ENCODE peak calls at places on chromosomes 3 and 15, in seven cellular contexts. H is brain microvascular endothelial cell, W is heart right ventricle, R is AG04450, F is neuronal stem cell, P is right cardiac atrium, N is cardiac muscle cell. S is an unnamed sample.

GRCh38 chr15:44718927-44719292 is 7.6 kb downstream of the B2M start:
- DNase-seq in F (no peak), P (no peak), H (no peak), W (no peak), N (no peak), R (no peak), S (no peak)

GRCh38 chr3:167813169-167814123 is 77.9 kb downstream of the SERPINI1 start:
- DNase-seq in F (no peak), H (no peak), N (no peak), W (no peak), R (no peak), P (no peak), S (no peak)

GRCh38 chr3:36032180-36032895 is 348.0 kb upstream of the STAC start:
- DNase-seq in W (no peak), N (no peak), H (no peak), P (no peak), F (no peak), R (no peak), S (no peak)

GRCh38 chr3:13379191-13379830 is 40.8 kb downstream of the NUP210 start:
- DNase-seq in N (peak; percentile 75), P (no peak), H (peak; percentile 77), F (no peak), R (peak; percentile 55), W (peak; percentile 27), S (no peak)

GRCh38 chr3:69214241-69214640 is 91.8 kb upstream of the LMOD3 start:
- DNase-seq in N (no peak), R (no peak), W (no peak), H (no peak), P (no peak), F (no peak), S (no peak)

GRCh38 chr3:14438262-14438661 is 35.9 kb downstream of the SLC6A6 start:
- DNase-seq in R (no peak), P (no peak), W (no peak), N (no peak), H (no peak), F (no peak), S (no peak)

GRCh38 chr3:21028412-21028811 is 722.6 kb downstream of the ZNF385D start:
- DNase-seq in P (no peak), W (no peak), N (no peak), F (no peak), H (no peak), R (no peak), S (no peak)

GRCh38 chr3:160986060-160986459 is 119.1 kb downstream of the B3GALNT1 start:
- DNase-seq in W (no peak), P (no peak), R (no peak), H (no peak), F (no peak), N (no peak), S (no peak)

GRCh38 chr3:108414007-108414406 is 96.4 kb downstream of the MYH15 start:
- DNase-seq in H (no peak), P (no peak), F (no peak), R (no peak), W (no peak), N (no peak), S (no peak)

GRCh38 chr15:60865507-60865906 is 363.6 kb downstream of the RORA start:
- DNase-seq in R (no peak), W (no peak), H (no peak), F (no peak), P (no peak), N (no peak), S (no peak)

GRCh38 chr3:126522363-126522788 is 1.6 kb upstream of the CHST13 start:
- DNase-seq in N (peak; percentile 73), F (peak; percentile 74), W (peak; percentile 39), R (no peak), P (peak; percentile 79), H (peak; percentile 30), S (peak; percentile 94)

GRCh38 chr3:30548605-30549004 is 57.8 kb upstream of the TGFBR2 start:
- DNase-seq in N (no peak), R (no peak), P (no peak), W (no peak), H (no peak), F (no peak), S (peak; percentile 25)

GRCh38 chr3:191329654-191330308 is 545 bp downstream of the UTS2B start:
- DNase-seq in F (peak; percentile 47), P (peak; percentile 82), R (no peak), N (peak; percentile 75), H (no peak), W (peak; percentile 44), S (peak; percentile 77)

GRCh38 chr3:59127071-59127470 is 77.2 kb upstream of the CFAP20DC start:
- DNase-seq in R (peak; percentile 29), F (no peak), H (peak; percentile 85), P (no peak), N (peak; percentile 43), W (no peak), S (no peak)

GRCh38 chr3:170355738-170356595 is 1.5 kb upstream of the SKIL start:
- DNase-seq in N (peak; percentile 47), H (peak; percentile 74), F (peak; percentile 4), W (peak; percentile 71), P (peak; percentile 79), R (no peak), S (peak; percentile 47)

GRCh38 chr3:31274406-31275024 is 258.2 kb upstream of the STT3B start:
- DNase-seq in R (no peak), F (no peak), N (no peak), P (no peak), W (no peak), H (peak; percentile 25), S (no peak)

GRCh38 chr3:77039606-77040553 is at the start of gene ROBO2:
- DNase-seq in F (peak; percentile 70), H (peak; percentile 14), N (peak; percentile 87), W (no peak), P (peak; percentile 71), R (no peak), S (peak; percentile 75)
- H3K27me3 ChIP-seq in F (no peaks in the 10 kb centered on the region), H (peaks cover 7% of the 10 kb centered on the region), N (peaks cover 15% of the 10 kb centered on the region), W (peaks cover 10% of the 10 kb centered on the region), P (peaks cover 3% of the 10 kb centered on the region), R (peaks cover 8% of the 10 kb centered on the region), S (peaks cover 15% of the 10 kb centered on the region)

GRCh38 chr3:186467969-186468368 is 76.2 kb downstream of the CRYGS start:
- DNase-seq in R (no peak), P (no peak), W (no peak), N (no peak), F (no peak), H (no peak), S (no peak)
- H3K27me3 ChIP-seq in R (peaks cover 20% of the 10 kb centered on the region), P (no peaks in the 10 kb centered on the region), W (no peaks in the 10 kb centered on the region), N (no peaks in the 10 kb centered on the region), F (no peaks in the 10 kb centered on the region), H (peaks cover 9% of the 10 kb centered on the region), S (no peaks in the 10 kb centered on the region)

GRCh38 chr3:180679178-180680096 is at the start of gene CCDC39:
- DNase-seq in P (peak; percentile 78), H (peak; percentile 29), R (peak; percentile 8), F (peak; percentile 84), N (peak; percentile 88), W (peak; percentile 41), S (peak; percentile 76)
- H3K27me3 ChIP-seq in P (no peaks in the 10 kb centered on the region), H (peaks cover 11% of the 10 kb centered on the region), R (peaks cover 10% of the 10 kb centered on the region), F (peaks cover 8% of the 10 kb centered on the region), N (peaks cover 21% of the 10 kb centered on the region), W (no peaks in the 10 kb centered on the region), S (peaks cover 5% of the 10 kb centered on the region)

GRCh38 chr15:38622908-38623307 is 58.3 kb upstream of the RASGRP1 start:
- DNase-seq in P (no peak), F (no peak), H (no peak), N (no peak), R (no peak), W (no peak), S (no peak)
- H3K27me3 ChIP-seq in P (no peaks in the 10 kb centered on the region), F (no peaks in the 10 kb centered on the region), H (peaks cover 3% of the 10 kb centered on the region), N (no peaks in the 10 kb centered on the region), R (peaks cover 47% of the 10 kb centered on the region), W (no peaks in the 10 kb centered on the region), S (no peaks in the 10 kb centered on the region)

GRCh38 chr15:33354411-33354810 is 43.6 kb downstream of the RYR3 start:
- DNase-seq in P (no peak), R (no peak), F (no peak), H (no peak), W (no peak), N (no peak), S (no peak)
- H3K27me3 ChIP-seq in P (no peaks in the 10 kb centered on the region), R (no peaks in the 10 kb centered on the region), F (no peaks in the 10 kb centered on the region), H (no peaks in the 10 kb centered on the region), W (no peaks in the 10 kb centered on the region), N (no peaks in the 10 kb centered on the region), S (no peaks in the 10 kb centered on the region)

GRCh38 chr3:198093082-198093679 is 133.2 kb downstream of the LMLN start:
- DNase-seq in R (no peak), H (no peak), W (no peak), F (no peak), P (no peak), N (no peak), S (no peak)

GRCh38 chr3:198092276-198092675 is 132.3 kb downstream of the LMLN start:
- DNase-seq in R (no peak), H (no peak), W (no peak), P (no peak), F (no peak), N (no peak), S (no peak)

GRCh38 chr3:198090795-198091194 is 130.8 kb downstream of the LMLN start:
- DNase-seq in F (no peak), P (no peak), N (no peak), H (no peak), R (no peak), W (no peak), S (no peak)

DNA sequence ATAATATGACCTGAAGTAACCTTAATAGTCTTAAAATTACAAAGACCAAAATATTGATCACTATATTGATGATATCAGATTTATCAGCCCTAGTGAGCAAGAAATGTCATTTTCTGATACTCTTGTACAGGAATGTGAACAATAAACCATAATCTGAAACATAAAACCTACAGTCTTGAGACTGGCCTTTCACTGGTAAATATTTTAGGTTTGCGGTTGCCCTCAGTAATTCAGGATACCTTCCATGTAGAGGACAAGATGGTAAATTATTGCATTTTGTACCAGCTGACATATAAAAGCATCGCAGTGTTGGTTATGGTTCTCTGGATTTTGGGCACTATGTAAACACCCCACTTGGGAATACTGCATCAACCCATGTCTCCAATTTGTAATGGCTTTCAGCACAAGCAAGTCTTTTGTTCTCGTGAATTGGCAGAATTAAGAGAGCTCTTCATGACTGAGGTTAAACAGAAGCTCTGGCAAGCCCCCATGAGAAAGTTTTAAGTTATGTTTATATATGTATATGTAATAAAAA is 128.5 kb downstream of the LMLN start:
- DNase-seq in F (no peak), H (no peak), W (no peak), R (no peak), P (no peak), N (no peak), S (no peak)
- H3K27me3 ChIP-seq in F (peaks cover 2% of the 10 kb centered on the region), H (peaks cover 11% of the 10 kb centered on the region), W (no peaks in the 10 kb centered on the region), R (peaks cover 19% of the 10 kb centered on the region), P (no peaks in the 10 kb centered on the region), N (peaks cover 85% of the 10 kb centered on the region), S (peaks cover 2% of the 10 kb centered on the region)

GRCh38 chr15:95162521-95162920 is 931.2 kb downstream of the MCTP2 start:
- DNase-seq in W (no peak), N (no peak), F (no peak), R (no peak), P (no peak), H (no peak), S (no peak)

GRCh38 chr15:95162069-95162468 is 930.7 kb downstream of the MCTP2 start:
- DNase-seq in H (peak; percentile 14), F (no peak), W (no peak), N (no peak), P (no peak), R (no peak), S (no peak)

GRCh38 chr15:95160316-95160715 is 929.0 kb downstream of the MCTP2 start:
- DNase-seq in H (no peak), N (no peak), R (no peak), W (peak; percentile 5), F (no peak), P (no peak), S (no peak)

GRCh38 chr15:95162967-95163531 is 931.7 kb downstream of the MCTP2 start:
- DNase-seq in H (peak; percentile 82), F (no peak), W (no peak), P (no peak), N (no peak), R (peak; percentile 51), S (no peak)
- H3K27me3 ChIP-seq in H (no peaks in the 10 kb centered on the region), F (no peaks in the 10 kb centered on the region), W (no peaks in the 10 kb centered on the region), P (no peaks in the 10 kb centered on the region), N (no peaks in the 10 kb centered on the region), R (no peaks in the 10 kb centered on the region), S (no peaks in the 10 kb centered on the region)